ENCODE peak calls at places on chromosomes 11 and 22, in eight cellular contexts. X is IMR-90; Y is CD4-positive, CD25-positive, alpha-beta regulatory T cell; T is SK-N-SH; M is thoracic aorta; L is sigmoid colon; Q is body of pancreas; K is heart right ventricle. I is an unnamed sample.
A peak's percentile ranks its signal among the peaks of the same experiment; 100 is the strongest.

GRCh38 chr11:63908631-63909491 is 8.1 kb downstream of the RCOR2 start:
- DNase-seq in X (no peak), Y (no peak), T (no peak), M (no peak), L (no peak), Q (no peak), K (peak; percentile 23), I (no peak)

GRCh38 chr11:76623171-76623883 is 47.2 kb downstream of the LRRC32 start:
- DNase-seq in X (peak; percentile 72), Y (no peak), T (no peak), M (no peak), L (peak; percentile 47), Q (no peak), K (no peak), I (no peak)

GRCh38 chr11:32500001-32500400 is 64.7 kb upstream of the WT1 start:
- DNase-seq in X (no peak), Y (no peak), T (no peak), M (no peak), L (no peak), Q (peak; percentile 7), K (no peak), I (no peak)

GRCh38 chr11:12285106-12285505 is 92.3 kb upstream of the PARVA start:
- DNase-seq in X (peak; percentile 98), Y (no peak), T (no peak), M (no peak), L (no peak), Q (no peak), K (no peak), I (peak; percentile 91)

GRCh38 chr11:120337896-120338840 is 2.0 kb downstream of the ARHGEF12 start:
- DNase-seq in X (peak; percentile 59), Y (no peak), T (no peak), M (no peak), L (no peak), Q (no peak), K (no peak), I (no peak)

GRCh38 chr11:3942956-3943497 is 87.6 kb downstream of the STIM1 start:
- DNase-seq in X (no peak), Y (no peak), T (no peak), M (no peak), L (no peak), Q (no peak), K (no peak), I (no peak)

GRCh38 chr22:35923026-35923425 is 105.6 kb downstream of the RBFOX2 start:
- DNase-seq in X (no peak), Y (no peak), T (no peak), M (no peak), L (no peak), Q (no peak), K (no peak), I (no peak)

GRCh38 chr11:72671144-72672099 is 2.8 kb downstream of the PDE2A start:
- DNase-seq in X (no peak), Y (no peak), T (peak; percentile 67), M (no peak), L (no peak), Q (no peak), K (no peak), I (no peak)

DNA sequence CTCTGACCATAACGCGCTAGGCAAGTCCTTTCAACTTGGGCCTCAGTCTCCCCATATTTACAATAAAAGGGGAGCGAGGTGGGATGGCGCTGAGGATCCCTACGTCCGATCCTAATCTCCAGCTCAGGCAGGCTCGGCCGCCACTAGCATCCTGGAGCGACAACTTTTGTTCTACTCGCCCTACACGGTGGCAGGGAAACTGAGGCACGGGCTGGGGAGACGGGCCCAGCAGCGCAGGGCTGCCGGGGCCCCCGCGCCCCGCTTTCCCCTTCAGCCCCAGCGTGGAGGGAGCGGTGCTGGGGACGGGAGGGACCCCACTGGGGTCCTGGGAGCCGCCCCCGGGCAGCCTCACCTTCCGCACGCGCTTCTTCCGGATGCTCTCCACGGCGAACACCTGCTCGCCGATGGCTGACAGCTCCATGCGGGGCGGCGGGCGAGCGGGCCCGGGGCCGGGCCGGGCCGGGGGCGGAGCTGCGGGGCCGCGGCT is 413 bp downstream of the CBX7 start:
- DNase-seq in X (no peak), Y (no peak), T (no peak), M (no peak), L (peak; percentile 71), Q (no peak), K (no peak), I (no peak)
- H3K4me1 ChIP-seq in X (peaks cover 2% of the 10 kb centered on the region), Y (peaks cover 59% of the 10 kb centered on the region), T (no peaks in the 10 kb centered on the region), M (peaks cover 55% of the 10 kb centered on the region), L (peaks cover 60% of the 10 kb centered on the region), Q (peaks cover 57% of the 10 kb centered on the region), K (peaks cover 50% of the 10 kb centered on the region), I (no peaks in the 10 kb centered on the region)

GRCh38 chr11:75565221-75565814 is 3.3 kb downstream of the SERPINH1 start:
- DNase-seq in X (peak; percentile 78), Y (no peak), T (no peak), M (no peak), L (peak; percentile 88), Q (peak; percentile 59), K (peak; percentile 62), I (peak; percentile 77)
- H3K27ac ChIP-seq in X (peak overlapping the region; percentile 96), Y (no peak overlapping the region), T (no peak overlapping the region), M (peak overlapping the region; percentile 100), L (peak overlapping the region; percentile 98), Q (peak overlapping the region; percentile 93), K (peak overlapping the region; percentile 100), I (peak overlapping the region; percentile 95)

GRCh38 chr22:47539374-47539773 is 776.9 kb downstream of the TBC1D22A start:
- DNase-seq in X (no peak), Y (no peak), T (no peak), M (no peak), L (no peak), Q (no peak), K (no peak), I (no peak)
- H3K9me3 ChIP-seq in X (peaks cover 34% of the 10 kb centered on the region), Y (no peaks in the 10 kb centered on the region), T (no peaks in the 10 kb centered on the region), M (no peaks in the 10 kb centered on the region), L (no peaks in the 10 kb centered on the region), Q (no peaks in the 10 kb centered on the region), K (no peaks in the 10 kb centered on the region), I (no peaks in the 10 kb centered on the region)

GRCh38 chr22:38737302-38738060 is 18.3 kb downstream of the SUN2 start:
- DNase-seq in X (peak; percentile 49), Y (no peak), T (no peak), M (no peak), L (no peak), Q (no peak), K (no peak), I (no peak)

GRCh38 chr22:38740116-38740723 is 15.6 kb downstream of the SUN2 start:
- DNase-seq in X (no peak), Y (no peak), T (no peak), M (no peak), L (no peak), Q (no peak), K (no peak), I (no peak)

GRCh38 chr22:38739300-38740055 is 16.3 kb downstream of the SUN2 start:
- DNase-seq in X (no peak), Y (no peak), T (no peak), M (no peak), L (no peak), Q (no peak), K (no peak), I (no peak)

GRCh38 chr22:38740754-38741153 is 15.0 kb downstream of the SUN2 start:
- DNase-seq in X (no peak), Y (no peak), T (no peak), M (no peak), L (no peak), Q (no peak), K (no peak), I (no peak)

GRCh38 chr22:38738475-38739070 is 17.2 kb downstream of the SUN2 start:
- DNase-seq in X (no peak), Y (no peak), T (no peak), M (no peak), L (no peak), Q (no peak), K (no peak), I (no peak)
- H3K4me1 ChIP-seq in X (peaks cover 5% of the 10 kb centered on the region), Y (peaks cover 26% of the 10 kb centered on the region), T (no peaks in the 10 kb centered on the region), M (peaks cover 13% of the 10 kb centered on the region), L (peaks cover 17% of the 10 kb centered on the region), Q (peaks cover 26% of the 10 kb centered on the region), K (peaks cover 25% of the 10 kb centered on the region), I (no peaks in the 10 kb centered on the region)

GRCh38 chr11:1781593-1781975 is 17.9 kb upstream of the CTSD start:
- DNase-seq in X (no peak), Y (no peak), T (no peak), M (no peak), L (no peak), Q (no peak), K (no peak), I (no peak)
- H3K27ac ChIP-seq in X (no peak overlapping the region), Y (no peak overlapping the region), T (no peak overlapping the region), M (no peak overlapping the region), L (no peak overlapping the region), Q (no peak overlapping the region), K (no peak overlapping the region), I (no peak overlapping the region)

I was measured in cardiac muscle cell.